ENCODE peak calls at places on chromosomes 4 and X, in six cellular contexts. P is kidney epithelial cell, U is skeletal muscle cell, C is AG10803, M is RWPE1, E is MV-4-11. T is an unnamed sample.

GRCh38 chr4:112523764-112524505 is 8.0 kb upstream of the NEUROG2 start:
- DNase-seq in P (no peak), U (no peak), C (no peak), M (peak; percentile 49), E (no peak), T (no peak)

GRCh38 chrX:11664211-11664888 is 1.4 kb downstream of the ARHGAP6 start:
- DNase-seq in P (no peak), U (no peak), C (no peak), M (no peak), E (no peak), T (no peak)

GRCh38 chr4:179671609-179672008 is 2229.4 kb upstream of the AGA start:
- DNase-seq in P (no peak), U (no peak), C (no peak), M (no peak), E (no peak), T (no peak)

GRCh38 chr4:3817561-3817960 is 51.4 kb downstream of the ADRA2C start:
- DNase-seq in P (no peak), U (no peak), C (no peak), M (no peak), E (no peak), T (no peak)

GRCh38 chr4:138645289-138645688 is 370.3 kb upstream of the NOCT start:
- DNase-seq in P (no peak), U (no peak), C (peak; percentile 13), M (no peak), E (no peak), T (no peak)

GRCh38 chrX:20455001-20455400 is 188.3 kb upstream of the RPS6KA3 start:
- DNase-seq in P (no peak), U (no peak), C (peak; percentile 13), M (no peak), E (no peak), T (no peak)

GRCh38 chrX:8639949-8640348 is 92.0 kb downstream of the ANOS1 start:
- DNase-seq in P (no peak), U (no peak), C (no peak), M (no peak), E (no peak), T (no peak)

GRCh38 chr4:149512489-149512888 is 303.2 kb downstream of the IQCM start:
- DNase-seq in P (no peak), U (no peak), C (peak; percentile 12), M (no peak), E (no peak), T (no peak)

GRCh38 chr4:114807759-114808404 is 209.3 kb downstream of the UGT8 start:
- DNase-seq in P (no peak), U (no peak), C (peak; percentile 12), M (peak; percentile 41), E (peak; percentile 19), T (no peak)